ENCODE peak calls at places on chromosomes 12 and 14, in nine cellular contexts. G is suprapubic skin, E is A549, I is transverse colon, N is HepG2, D is SK-N-SH, Q is tibial nerve, V is upper lobe of left lung, K is sigmoid colon. F is an unnamed sample.

GRCh38 chr12:101877816-101878811 is 734 bp downstream of the DRAM1 start:
- DNase-seq in N (peak; percentile 7), G (no peak), K (peak; percentile 75), Q (no peak), D (peak; percentile 18), E (peak; percentile 45), I (peak; percentile 30), V (no peak), F (peak; percentile 32)

GRCh38 chr12:57063991-57064725 is 14.2 kb upstream of the MYO1A start:
- DNase-seq in V (no peak), G (no peak), D (no peak), Q (no peak), E (no peak), I (no peak), K (no peak), N (no peak), F (no peak)

GRCh38 chr14:100346306-100347091 is 23.4 kb downstream of the SLC25A47 start:
- DNase-seq in N (no peak), V (no peak), Q (no peak), G (no peak), D (no peak), K (no peak), E (no peak), I (no peak), F (no peak)

GRCh38 chr14:91311284-91311662 is 66.8 kb upstream of the GPR68 start:
- DNase-seq in K (no peak), G (no peak), E (no peak), N (no peak), Q (no peak), D (no peak), V (no peak), I (peak; percentile 55), F (no peak)

GRCh38 chr12:39905152-39905551 is 200.7 kb downstream of the SLC2A13 start:
- DNase-seq in V (no peak), G (peak; percentile 76), E (no peak), Q (peak; percentile 30), K (peak; percentile 88), N (no peak), I (peak; percentile 38), D (peak; percentile 49), F (no peak)

GRCh38 chr14:55731881-55732498 is 152.0 kb downstream of the KTN1 start:
- DNase-seq in Q (peak; percentile 42), K (no peak), V (no peak), E (no peak), N (peak; percentile 16), I (peak; percentile 55), D (no peak), G (no peak), F (peak; percentile 62)

GRCh38 chr12:117090816-117091711 is 8.2 kb downstream of the TESC start:
- DNase-seq in Q (no peak), I (no peak), G (no peak), V (no peak), D (no peak), N (peak; percentile 94), K (no peak), E (no peak), F (peak; percentile 89)

GRCh38 chr12:75208851-75209781 is 523 bp downstream of the KCNC2 start:
- DNase-seq in D (peak; percentile 46), V (peak; percentile 77), Q (no peak), E (peak; percentile 9), K (no peak), G (no peak), I (no peak), N (no peak), F (no peak)

GRCh38 chr14:64654072-64654899 is 49.9 kb upstream of the PLEKHG3 start:
- DNase-seq in K (no peak), G (no peak), D (no peak), Q (no peak), V (no peak), N (peak; percentile 60), I (no peak), E (peak; percentile 78), F (no peak)

GRCh38 chr14:47935332-47935731 is 259.9 kb upstream of the MDGA2 start:
- DNase-seq in E (no peak), V (no peak), K (no peak), N (no peak), D (no peak), I (no peak), Q (no peak), G (no peak), F (no peak)

GRCh38 chr12:98154850-98155249 is 360.5 kb upstream of the TMPO start:
- DNase-seq in Q (no peak), E (peak; percentile 23), N (peak; percentile 9), V (no peak), K (no peak), I (no peak), G (no peak), D (peak; percentile 26), F (no peak)

GRCh38 chr14:21734457-21735074 is 60.9 kb upstream of the OR4E1 start:
- DNase-seq in E (peak; percentile 69), V (no peak), I (no peak), G (no peak), K (no peak), N (peak; percentile 75), Q (no peak), D (peak; percentile 31), F (no peak)

GRCh38 chr12:51669996-51670395 is 79.0 kb downstream of the SCN8A start:
- DNase-seq in K (no peak), G (no peak), I (no peak), D (no peak), V (no peak), Q (no peak), E (no peak), N (no peak), F (no peak)

GRCh38 chr14:30559638-30560071 is 697 bp downstream of the G2E3 start:
- DNase-seq in V (no peak), E (no peak), D (peak; percentile 39), N (peak; percentile 64), Q (no peak), G (no peak), I (no peak), K (no peak), F (no peak)

GRCh38 chr12:26918321-26919215 is 19.2 kb downstream of the INTS13 start:
- DNase-seq in I (no peak), K (no peak), G (no peak), E (no peak), Q (no peak), V (no peak), D (no peak), N (no peak), F (no peak)
- TF ChIP-seq CTCF in I (no peak), K (no peak), G (no peak), E (no peak), Q (peak; percentile 28), V (no peak), D (peak; percentile 23), N (peak; percentile 18), F (no peak)

DNA sequence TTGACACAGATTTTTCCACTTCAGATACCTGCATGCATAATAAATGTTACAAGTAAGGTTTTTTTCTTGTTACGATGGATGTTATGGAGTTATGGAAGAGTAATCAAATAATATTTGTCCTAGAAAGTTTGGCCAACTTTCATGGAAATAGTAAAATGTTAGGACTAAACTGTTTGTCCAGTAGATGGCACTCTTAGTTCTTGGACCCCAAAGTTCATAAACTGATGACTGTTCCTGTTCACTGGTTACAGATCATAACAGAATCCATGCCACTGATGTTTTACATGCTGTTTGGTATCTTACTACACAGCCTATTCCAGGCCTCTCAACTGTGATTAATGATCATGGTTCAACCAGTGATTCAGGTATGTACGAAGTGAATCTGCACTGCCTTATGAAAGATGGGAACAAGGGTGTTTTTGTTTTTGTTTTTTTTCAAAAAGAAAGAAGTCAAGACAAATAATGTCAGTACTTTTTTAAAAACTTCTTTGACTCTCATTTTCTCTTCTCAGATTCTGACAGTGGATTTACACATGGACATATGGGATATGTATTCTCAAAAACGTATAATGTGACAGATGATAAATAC is 48.8 kb upstream of the SLCO1C1 start:
- DNase-seq in I (no peak), D (peak; percentile 39), V (no peak), K (no peak), N (peak; percentile 58), Q (no peak), E (peak; percentile 70), G (no peak), F (no peak)
- TF ChIP-seq EP300 in I (no peak), D (no peak), V (no peak), K (no peak), N (no peak), Q (no peak), E (no peak), G (no peak), F (no peak)

DNA sequence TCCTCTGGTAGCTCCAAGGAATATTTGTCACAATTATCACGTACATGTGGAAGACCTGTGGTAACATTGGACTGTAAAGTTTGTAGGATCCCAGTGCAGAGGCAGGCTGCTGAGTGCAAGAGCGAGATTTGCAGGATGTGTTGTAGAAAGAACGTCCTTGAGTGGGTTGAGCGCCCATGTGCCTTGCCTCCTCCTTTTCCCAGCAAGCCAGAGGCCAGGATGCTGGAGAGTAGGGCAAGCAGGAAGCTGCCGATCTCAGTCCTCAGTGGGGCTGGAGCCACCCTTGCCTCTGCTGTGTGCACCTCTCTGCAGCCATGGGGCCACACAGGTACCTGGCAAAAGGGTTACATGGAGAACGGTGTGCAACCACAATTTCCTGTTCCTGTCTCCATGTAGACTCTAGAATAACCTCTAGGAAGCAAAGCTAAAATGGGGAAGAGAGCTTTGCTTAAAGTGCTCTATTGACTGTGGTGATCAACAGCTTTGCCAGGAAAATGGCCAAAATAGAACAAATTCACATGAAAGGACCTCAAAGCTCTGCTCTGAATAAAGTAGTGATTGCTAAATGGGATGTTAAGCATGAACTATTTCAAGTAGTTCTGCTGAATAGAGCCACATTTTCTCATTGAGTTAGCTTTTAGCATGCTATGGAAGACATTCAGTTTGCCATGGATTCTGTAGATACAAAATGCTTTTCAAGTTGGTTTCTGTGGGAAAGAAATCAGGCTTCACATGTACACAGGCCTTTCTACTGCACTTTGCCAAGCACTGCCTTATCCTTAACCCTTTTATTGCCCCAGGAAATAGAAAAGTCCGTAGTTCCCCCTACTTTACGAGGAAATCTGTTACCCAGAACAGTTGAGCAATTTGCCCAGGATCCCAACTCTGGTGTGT is 37.4 kb downstream of the ANKRD9 start:
- DNase-seq in G (no peak), Q (no peak), K (no peak), V (no peak), E (no peak), D (no peak), I (no peak), N (no peak), F (no peak)
- TF ChIP-seq CTCF in G (no peak), Q (no peak), K (no peak), V (no peak), E (no peak), D (no peak), I (no peak), N (no peak), F (no peak)

DNA sequence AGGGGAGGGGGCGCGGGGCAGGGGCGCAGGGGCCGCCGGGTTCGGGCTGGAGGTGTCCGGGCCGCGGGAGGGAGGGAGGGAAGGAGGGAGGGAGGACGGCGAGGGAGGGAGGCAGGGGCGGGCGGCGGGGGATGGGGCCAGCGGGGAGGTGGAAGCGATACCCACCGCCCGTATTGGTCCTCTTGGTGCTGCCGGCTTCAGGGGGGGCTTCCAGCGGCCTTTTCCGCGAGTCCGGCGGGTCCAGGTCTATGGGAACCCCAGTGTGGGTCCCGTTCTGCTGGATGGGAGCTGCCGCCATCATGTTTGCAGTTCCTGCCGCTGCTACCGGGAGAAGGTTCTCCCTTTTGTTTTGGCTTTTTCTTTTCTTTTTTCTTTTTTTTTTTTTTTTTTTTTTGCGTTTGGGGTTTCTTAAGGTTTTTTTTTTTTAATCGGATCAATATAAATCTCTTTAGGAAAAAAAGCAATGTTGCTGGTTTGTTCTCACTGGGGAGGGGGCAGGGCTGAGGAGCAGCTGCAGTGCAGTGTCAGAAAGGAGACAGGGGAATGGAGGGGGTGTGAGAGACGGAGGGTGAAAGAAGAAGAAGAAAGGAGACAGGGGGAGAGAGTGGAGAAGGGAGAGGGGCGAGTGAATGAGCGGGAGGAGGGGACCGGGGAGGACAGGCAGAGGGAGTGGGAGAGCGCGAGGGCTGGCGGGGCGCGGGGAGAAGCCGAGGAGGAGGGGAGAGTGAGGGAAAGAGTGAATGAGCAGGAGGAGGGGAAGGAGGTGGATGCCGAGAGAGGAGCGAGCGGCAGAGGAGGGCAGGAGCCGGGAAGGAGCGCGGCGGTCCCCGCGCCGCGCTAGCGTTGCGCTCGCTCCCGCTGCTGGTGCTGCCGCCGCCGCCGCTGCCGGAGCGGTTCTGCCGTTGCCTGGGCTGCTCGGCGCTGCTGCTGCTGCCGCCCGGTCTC is at the start of gene NOVA1:
- DNase-seq in D (peak; percentile 68), K (peak; percentile 72), Q (peak; percentile 17), I (peak; percentile 13), N (no peak), G (peak; percentile 77), V (peak; percentile 88), E (peak; percentile 11), F (no peak)
- TF ChIP-seq EP300 in D (no peak), K (no peak), Q (no peak), I (no peak), N (no peak), G (no peak), V (no peak), E (no peak), F (no peak)